ENCODE peak calls at places on chromosome 1, in four cellular contexts. M, A, W and X are unnamed samples.

GRCh38 chr1:230899845-230900251 is 31.5 kb upstream of the C1orf198 start:
- DNase-seq in M (no peak), A (no peak), W (no peak), X (peak)

GRCh38 chr1:177385760-177386698 is 215.3 kb downstream of the BRINP2 start:
- DNase-seq in M (no peak), A (no peak), W (no peak), X (no peak)

GRCh38 chr1:93124556-93125368 is 45.7 kb downstream of the MTF2 start:
- DNase-seq in M (no peak), A (no peak), W (no peak), X (no peak)

GRCh38 chr1:10045480-10046355 is 13.0 kb downstream of the UBE4B start:
- DNase-seq in M (no peak), A (no peak), W (no peak), X (no peak)

GRCh38 chr1:53316058-53316741 is 11.7 kb downstream of the LRP8 start:
- DNase-seq in M (no peak), A (no peak), W (no peak), X (no peak)

GRCh38 chr1:156705918-156706646 is 699 bp upstream of the CRABP2 start:
- DNase-seq in M (peak), A (peak), W (no peak), X (no peak)

GRCh38 chr1:212754715-212755114 is 36.9 kb downstream of the NSL1 start:
- DNase-seq in M (no peak), A (no peak), W (no peak), X (no peak)

GRCh38 chr1:181442181-181442525 is 41.2 kb upstream of the CACNA1E start:
- DNase-seq in M (no peak), A (no peak), W (no peak), X (no peak)

GRCh38 chr1:97006044-97006676 is 284.6 kb downstream of the PTBP2 start:
- DNase-seq in M (peak), A (peak), W (no peak), X (no peak)

GRCh38 chr1:215132156-215132555 is 49.6 kb downstream of the KCNK2 start:
- DNase-seq in M (no peak), A (no peak), W (no peak), X (no peak)

GRCh38 chr1:113976609-113977278 is 2.5 kb upstream of the OLFML3 start:
- DNase-seq in M (peak), A (peak), W (no peak), X (no peak)

GRCh38 chr1:179775009-179775408 is 31.9 kb downstream of the FAM163A start:
- DNase-seq in M (no peak), A (no peak), W (no peak), X (no peak)

GRCh38 chr1:70090146-70090545 is 115.2 kb downstream of the LRRC40 start:
- DNase-seq in M (no peak), A (no peak), W (no peak), X (no peak)